ENCODE peak calls at places on chromosome 14, in five cellular contexts. M, J, D, Q and H are unnamed samples.

GRCh38 chr14:54796961-54797360 is 105.7 kb downstream of the GCH1 start:
- DNase-seq in M (no peak), J (no peak), Q (no peak), D (no peak), H (peak; percentile 58)

GRCh38 chr14:91369628-91370445 is 47.8 kb downstream of the CCDC88C start:
- DNase-seq in Q (no peak), D (peak; percentile 66), M (no peak), J (no peak), H (no peak)

GRCh38 chr14:92421756-92422155 is 91.8 kb upstream of the RIN3 start:
- DNase-seq in J (no peak), D (no peak), Q (no peak), M (no peak), H (no peak)

GRCh38 chr14:20436363-20436755 is 393 bp upstream of the KLHL33 start:
- DNase-seq in Q (no peak), J (no peak), D (no peak), M (no peak), H (peak; percentile 28)

GRCh38 chr14:102668291-102668873 is 75.9 kb downstream of the RCOR1 start:
- DNase-seq in J (no peak), M (no peak), D (no peak), Q (no peak), H (no peak)

GRCh38 chr14:102913341-102914211 is 8.9 kb upstream of the AMN start:
- DNase-seq in D (no peak), J (no peak), M (no peak), Q (no peak), H (no peak)

GRCh38 chr14:77185093-77185465 is 3.5 kb downstream of the TMEM63C start:
- DNase-seq in J (no peak), D (no peak), Q (no peak), M (no peak), H (no peak)

GRCh38 chr14:94542111-94542810 is 19.0 kb upstream of the SERPINA4 start:
- DNase-seq in D (no peak), Q (no peak), J (no peak), M (no peak), H (no peak)

GRCh38 chr14:95935228-95935822 is 58.7 kb downstream of the TUNAR start:
- DNase-seq in J (no peak), Q (peak; percentile 55), D (no peak), M (peak; percentile 16), H (peak; percentile 2)

GRCh38 chr14:24984846-24985589 is 64.9 kb downstream of the STXBP6 start:
- DNase-seq in D (no peak), Q (peak; percentile 26), M (peak; percentile 17), J (peak; percentile 39), H (no peak)

GRCh38 chr14:24296341-24297157 is 3.0 kb downstream of the DHRS1 start:
- DNase-seq in Q (peak; percentile 76), J (peak; percentile 63), D (peak; percentile 82), M (peak; percentile 75), H (peak; percentile 86)

GRCh38 chr14:59454131-59454530 is 11.0 kb downstream of the GPR135 start:
- DNase-seq in M (no peak), D (no peak), J (no peak), Q (no peak), H (peak; percentile 91)

GRCh38 chr14:51644215-51644969 is 7.3 kb upstream of the FRMD6 start:
- DNase-seq in J (no peak), Q (no peak), D (no peak), M (no peak), H (peak; percentile 47)